ENCODE peak calls at places on chromosomes 3 and 15, in ten cellular contexts. Q, A, G, K, T, J, L, X, C and S are unnamed samples.

GRCh38 chr3:27568393-27568792 is 84.2 kb upstream of the SLC4A7 start:
- DNase-seq in Q (no peak), A (no peak), G (peak), K (peak), T (no peak), J (no peak), L (peak), X (peak), C (no peak), S (no peak)

GRCh38 chr15:77837649-77838025 is 204.9 kb upstream of the LINGO1 start:
- DNase-seq in Q (no peak), A (no peak), G (no peak), K (no peak), T (no peak), J (no peak), L (no peak), X (no peak), C (no peak), S (no peak)

GRCh38 chr3:120147072-120147871 is 53.0 kb upstream of the GSK3B start:
- DNase-seq in Q (no peak), A (peak), G (no peak), K (peak), T (peak), J (peak), L (no peak), X (peak), C (no peak), S (no peak)

GRCh38 chr3:77935418-77935817 is 895.5 kb downstream of the ROBO2 start:
- DNase-seq in Q (no peak), A (no peak), G (no peak), K (no peak), T (no peak), J (no peak), L (no peak), X (no peak), C (no peak), S (no peak)

GRCh38 chr15:38486946-38487345 is 33.0 kb downstream of the FAM98B start:
- DNase-seq in Q (no peak), A (no peak), G (no peak), K (no peak), T (no peak), J (no peak), L (no peak), X (no peak), C (no peak), S (no peak)

GRCh38 chr3:45980229-45980813 is 15.3 kb downstream of the FYCO1 start:
- DNase-seq in Q (no peak), A (no peak), G (no peak), K (no peak), T (no peak), J (no peak), L (no peak), X (no peak), C (no peak), S (no peak)

GRCh38 chr15:37045859-37046318 is 54.5 kb downstream of the MEIS2 start:
- DNase-seq in Q (peak), A (peak), G (no peak), K (peak), T (no peak), J (peak), L (no peak), X (peak), C (no peak), S (no peak)

GRCh38 chr15:66072616-66073361 is 180.8 kb downstream of the MEGF11 start:
- DNase-seq in Q (no peak), A (no peak), G (no peak), K (no peak), T (no peak), J (no peak), L (no peak), X (no peak), C (no peak), S (no peak)